ENCODE peak calls at places on chromosomes 12 and 14, in four cellular contexts. G is brain microvascular endothelial cell, B is upper lobe of right lung, Y is dorsolateral prefrontal cortex. Q is an unnamed sample.

GRCh38 chr14:49362916-49363315 is 223.3 kb downstream of the RPS29 start:
- DNase-seq in G (no peak), B (no peak), Y (no peak), Q (no peak)

GRCh38 chr14:35696575-35696974 is 112.5 kb downstream of the RALGAPA1 start:
- DNase-seq in G (no peak), B (no peak), Y (no peak), Q (no peak)

GRCh38 chr12:101019193-101019592 is 190.8 kb downstream of the SLC5A8 start:
- DNase-seq in G (no peak), B (no peak), Y (no peak), Q (no peak)

GRCh38 chr12:78490841-78491240 is 373.7 kb upstream of the SYT1 start:
- DNase-seq in G (no peak), B (no peak), Y (no peak), Q (no peak)

GRCh38 chr12:109482894-109483293 is 5.5 kb downstream of the UBE3B start:
- DNase-seq in G (no peak), B (no peak), Y (no peak), Q (no peak)

GRCh38 chr12:20044836-20045235 is 323.5 kb upstream of the PDE3A start:
- DNase-seq in G (peak), B (no peak), Y (no peak), Q (no peak)

GRCh38 chr14:59707778-59708635 is 131.4 kb upstream of the CCDC175 start:
- DNase-seq in G (no peak), B (no peak), Y (no peak), Q (no peak)

GRCh38 chr14:93897476-93897845 is 29.7 kb upstream of the FAM181A start:
- DNase-seq in G (no peak), B (no peak), Y (no peak), Q (no peak)

GRCh38 chr14:93160353-93160801 is 24.3 kb downstream of the MOAP1 start:
- DNase-seq in G (peak), B (no peak), Y (no peak), Q (no peak)

GRCh38 chr14:73723799-73724621 is 9.8 kb upstream of the PNMA1 start:
- DNase-seq in G (peak), B (peak), Y (no peak), Q (no peak)

GRCh38 chr14:77064535-77065178 is 33.4 kb upstream of the CIPC start:
- DNase-seq in G (no peak), B (no peak), Y (no peak), Q (no peak)

GRCh38 chr14:44662250-44662891 is 155.3 kb upstream of the FSCB start:
- DNase-seq in G (no peak), B (no peak), Y (no peak), Q (no peak)

GRCh38 chr12:110073049-110073831 is 24.9 kb upstream of the C12orf76 start:
- DNase-seq in G (no peak), B (peak), Y (peak), Q (no peak)

GRCh38 chr14:67900188-67900587 is 80.6 kb downstream of the RAD51B start:
- DNase-seq in G (no peak), B (no peak), Y (no peak), Q (no peak)

GRCh38 chr12:94042321-94042720 is 106.1 kb upstream of the PLXNC1 start:
- DNase-seq in G (no peak), B (no peak), Y (no peak), Q (no peak)

GRCh38 chr12:110688446-110689001 is 391 bp downstream of the HVCN1 start:
- DNase-seq in G (no peak), B (no peak), Y (no peak), Q (no peak)

GRCh38 chr12:98644433-98644711 is 216 bp downstream of the IKBIP start:
- DNase-seq in G (no peak), B (no peak), Y (no peak), Q (peak)

GRCh38 chr12:97923546-97923945 is 460.9 kb downstream of the RMST start:
- DNase-seq in G (no peak), B (no peak), Y (no peak), Q (no peak)

GRCh38 chr12:32603071-32603470 is 76.0 kb upstream of the DNM1L start:
- DNase-seq in G (no peak), B (no peak), Y (no peak), Q (no peak)

GRCh38 chr12:50845021-50845647 is 2.4 kb downstream of the TMPRSS12 start:
- DNase-seq in G (no peak), B (no peak), Y (no peak), Q (no peak)

GRCh38 chr14:102335163-102335562 is 15.6 kb downstream of the ZNF839 start:
- DNase-seq in G (no peak), B (no peak), Y (no peak), Q (no peak)

GRCh38 chr14:74763803-74764531 is 851 bp downstream of the YLPM1 start:
- DNase-seq in G (peak), B (no peak), Y (no peak), Q (no peak)

GRCh38 chr14:104461676-104462443 is 117.7 kb upstream of the C14orf180 start:
- DNase-seq in G (no peak), B (no peak), Y (no peak), Q (no peak)

GRCh38 chr12:22812531-22812930 is 187.6 kb downstream of the ETNK1 start:
- DNase-seq in G (no peak), B (no peak), Y (no peak), Q (no peak)

GRCh38 chr14:78519863-78520262 is 349.7 kb downstream of the NRXN3 start:
- DNase-seq in G (peak), B (no peak), Y (no peak), Q (no peak)

GRCh38 chr12:49017764-49018281 is 753 bp downstream of the PRKAG1 start:
- DNase-seq in G (peak), B (no peak), Y (no peak), Q (no peak)

GRCh38 chr14:39491134-39491541 is 58.9 kb upstream of the FBXO33 start:
- DNase-seq in G (peak), B (no peak), Y (no peak), Q (no peak)

GRCh38 chr12:55738113-55739024 is 4.6 kb upstream of the GDF11 start:
- DNase-seq in G (peak), B (peak), Y (peak), Q (no peak)

DNA sequence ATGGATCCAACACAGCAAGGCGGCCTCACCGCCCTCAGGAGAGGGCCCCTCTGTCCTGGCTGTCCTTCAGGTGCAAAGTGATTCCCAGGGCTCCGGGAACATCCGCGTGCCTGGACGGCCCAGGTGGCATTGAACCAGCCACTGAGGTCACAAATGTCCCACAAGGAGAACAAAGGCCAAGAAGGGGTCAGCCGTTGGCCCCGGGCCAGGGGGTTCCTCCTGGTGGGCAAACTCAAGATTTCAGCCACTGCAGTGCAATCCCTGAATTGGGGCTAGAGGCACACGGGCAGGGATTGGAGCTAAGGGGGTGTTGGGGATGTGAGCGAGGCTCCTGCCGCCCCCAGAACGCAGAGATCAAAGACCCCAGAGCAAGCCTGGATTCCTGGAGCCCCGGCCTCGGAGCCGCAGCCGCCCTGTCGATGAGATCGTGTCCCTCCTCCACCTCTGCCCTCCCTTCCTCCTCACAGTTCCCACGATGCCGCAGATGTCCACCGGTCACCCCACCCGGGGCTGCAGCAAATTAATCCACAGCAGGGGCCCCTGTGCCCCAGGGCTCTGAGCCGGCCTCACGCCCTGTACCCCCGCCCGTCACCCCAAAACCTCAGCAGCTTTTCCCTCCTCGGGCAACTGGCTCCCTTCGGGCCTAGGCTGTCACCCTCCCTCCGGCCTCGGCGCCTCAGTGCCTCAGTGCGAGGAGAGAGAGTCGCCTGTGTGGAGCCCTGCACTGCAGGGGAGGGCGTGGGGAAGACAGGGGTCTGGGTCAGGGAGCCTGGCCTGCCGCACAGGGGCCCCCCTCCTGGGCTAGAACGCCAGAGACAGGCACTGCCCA is 56.7 kb upstream of the GALNT9 start:
- DNase-seq in G (no peak), B (peak), Y (peak), Q (peak)
- TF ChIP-seq CTCF in G (no peak), B (no peak), Y (no peak), Q (peak)

DNA sequence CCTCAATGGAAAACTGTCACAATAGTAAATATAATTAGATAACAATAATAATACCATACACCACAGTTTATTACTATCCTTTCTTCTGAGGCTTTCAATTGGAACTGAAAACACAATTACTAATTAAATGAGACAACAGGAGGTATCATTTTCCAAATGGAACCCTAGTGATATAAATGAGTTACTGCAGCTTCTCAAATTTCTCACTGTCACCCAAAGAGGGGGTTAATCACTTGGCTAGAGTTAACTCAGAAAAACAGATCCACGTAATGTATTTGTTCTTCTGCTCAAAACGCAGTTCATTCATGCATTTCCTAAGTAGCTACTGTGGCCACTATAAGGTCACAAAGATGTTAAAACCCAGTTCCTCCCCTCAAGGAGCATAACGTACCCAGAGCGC is 120.9 kb upstream of the FOXN3 start:
- DNase-seq in G (no peak), B (no peak), Y (no peak), Q (no peak)
- TF ChIP-seq CTCF in G (no peak), B (no peak), Y (no peak), Q (peak)

GRCh38 chr14:69260979-69261605 is 1.1 kb downstream of the GALNT16 start:
- DNase-seq in G (no peak), B (no peak), Y (no peak), Q (no peak)

GRCh38 chr14:69260246-69260978 is 454 bp downstream of the GALNT16 start:
- DNase-seq in G (peak), B (no peak), Y (no peak), Q (no peak)

GRCh38 chr14:69259176-69259530 is 805 bp upstream of the GALNT16 start:
- DNase-seq in G (no peak), B (no peak), Y (no peak), Q (no peak)

GRCh38 chr14:69261761-69262331 is 1.9 kb downstream of the GALNT16 start:
- DNase-seq in G (no peak), B (no peak), Y (no peak), Q (no peak)

GRCh38 chr14:69259531-69260245 is at the start of gene GALNT16:
- DNase-seq in G (no peak), B (peak), Y (peak), Q (no peak)
- TF ChIP-seq CTCF in G (peak), B (peak), Y (no peak), Q (peak)

GRCh38 chr14:80585506-80585835 is 356.1 kb downstream of the CEP128 start:
- DNase-seq in G (peak), B (no peak), Y (no peak), Q (no peak)

GRCh38 chr14:80584638-80585505 is 356.7 kb downstream of the CEP128 start:
- DNase-seq in G (no peak), B (no peak), Y (no peak), Q (no peak)

GRCh38 chr14:80586116-80586515 is 355.4 kb downstream of the CEP128 start:
- DNase-seq in G (no peak), B (no peak), Y (no peak), Q (no peak)

DNA sequence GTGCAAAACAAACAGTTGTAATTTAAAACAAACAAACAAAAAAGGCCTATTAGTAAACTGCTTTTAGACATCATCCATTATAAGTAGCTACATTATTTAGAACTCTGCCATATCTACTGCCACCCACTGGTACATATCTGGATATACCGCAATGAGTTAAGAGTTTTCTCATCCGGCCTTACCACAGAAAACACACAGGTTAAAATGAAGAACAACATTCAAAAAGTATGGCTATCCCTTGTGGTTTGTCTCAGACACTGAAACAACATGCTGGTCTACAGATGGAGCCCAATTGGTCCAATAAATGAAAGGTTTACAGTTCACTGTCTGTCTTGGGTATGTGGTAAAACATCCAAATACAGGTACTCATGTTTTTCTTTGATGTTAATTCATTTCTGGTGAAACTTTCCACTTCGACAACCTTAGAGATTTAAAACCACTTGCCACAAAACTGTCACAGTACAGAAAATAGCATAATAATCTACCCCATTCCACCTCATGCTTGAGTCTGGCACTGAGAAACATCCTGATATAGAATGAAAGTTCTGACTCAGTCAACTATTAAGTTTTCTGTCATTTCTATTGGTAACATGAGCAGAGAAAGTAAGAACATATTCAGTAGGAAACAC is 354.3 kb downstream of the CEP128 start:
- DNase-seq in G (peak), B (no peak), Y (no peak), Q (no peak)
- TF ChIP-seq CTCF in G (peak), B (peak), Y (peak), Q (peak)

DNA sequence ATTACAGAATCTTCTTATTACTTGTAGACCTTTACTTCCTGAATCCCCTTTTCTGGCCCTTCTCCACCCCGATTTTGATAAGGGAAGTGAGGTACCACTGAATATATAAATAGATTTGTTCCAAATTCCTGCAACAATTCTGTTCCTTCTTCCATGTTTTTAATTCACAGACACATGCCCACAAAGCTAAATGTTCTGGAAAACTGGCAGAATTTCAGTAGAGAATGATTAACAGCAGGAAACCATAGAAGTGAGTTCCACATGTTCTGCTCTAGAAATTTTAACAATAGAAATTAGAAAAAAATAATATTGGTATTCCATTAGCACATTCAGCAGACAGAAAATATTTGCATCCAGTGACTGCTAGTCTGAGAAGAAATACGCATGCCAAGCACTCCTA is 139.6 kb downstream of the SLC2A13 start:
- DNase-seq in G (no peak), B (no peak), Y (no peak), Q (no peak)
- TF ChIP-seq CTCF in G (no peak), B (no peak), Y (no peak), Q (no peak)